ENCODE peak calls at places on chromosomes 5 and 9, in four cellular contexts. One of them, this sample, is unnamed.

GRCh38 chr5:118956727-118957126 is 31.6 kb downstream of the DTWD2 start:
- DNase-seq in K562: no peak
- DNase-seq in HepG2: no peak
- DNase-seq in GM12878: no peak
- DNase-seq in this sample: no peak

GRCh38 chr5:133907075-133907474 is 61.4 kb downstream of the C5orf15 start:
- DNase-seq in K562: no peak
- DNase-seq in HepG2: no peak
- DNase-seq in GM12878: no peak
- DNase-seq in this sample: no peak

GRCh38 chr5:55923177-55923872 is 71.4 kb downstream of the IL6ST start:
- DNase-seq in HepG2: no peak
- DNase-seq in GM12878: no peak
- DNase-seq in K562: no peak
- DNase-seq in this sample: peak

GRCh38 chr5:119022773-119023172 is 34.4 kb upstream of the DTWD2 start:
- DNase-seq in GM12878: no peak
- DNase-seq in HepG2: no peak
- DNase-seq in K562: no peak
- DNase-seq in this sample: no peak

GRCh38 chr9:110626109-110626829 is 42.3 kb upstream of the MUSK start:
- DNase-seq in GM12878: peak
- DNase-seq in K562: no peak
- DNase-seq in HepG2: no peak
- DNase-seq in this sample: no peak

GRCh38 chr5:2227433-2227832 is 344.7 kb upstream of the IRX4 start:
- DNase-seq in HepG2: no peak
- DNase-seq in GM12878: no peak
- DNase-seq in K562: no peak
- DNase-seq in this sample: no peak

GRCh38 chr9:126676685-126677143 is 63.0 kb downstream of the LMX1B start:
- DNase-seq in HepG2: no peak
- DNase-seq in K562: no peak
- DNase-seq in GM12878: no peak
- DNase-seq in this sample: peak

GRCh38 chr5:110625376-110625999 is 101.0 kb downstream of the TMEM232 start:
- DNase-seq in HepG2: peak
- DNase-seq in GM12878: no peak
- DNase-seq in K562: no peak
- DNase-seq in this sample: no peak

GRCh38 chr5:131988601-131989000 is 22.9 kb downstream of the ACSL6 start:
- DNase-seq in HepG2: no peak
- DNase-seq in K562: no peak
- DNase-seq in GM12878: no peak
- DNase-seq in this sample: no peak

GRCh38 chr9:27094640-27095039 is 14.4 kb upstream of the TEK start:
- DNase-seq in K562: no peak
- DNase-seq in HepG2: no peak
- DNase-seq in GM12878: no peak
- DNase-seq in this sample: no peak

GRCh38 chr5:68911840-68912690 is 181.7 kb upstream of the SLC30A5 start:
- DNase-seq in HepG2: peak
- DNase-seq in GM12878: no peak
- DNase-seq in K562: no peak
- DNase-seq in this sample: no peak

GRCh38 chr9:108854641-108855528 is 901 bp downstream of the ACTL7B start:
- DNase-seq in GM12878: no peak
- DNase-seq in HepG2: no peak
- DNase-seq in K562: no peak
- DNase-seq in this sample: no peak

GRCh38 chr9:32069169-32069813 is 315.2 kb upstream of the ACO1 start:
- DNase-seq in GM12878: no peak
- DNase-seq in K562: no peak
- DNase-seq in HepG2: peak
- DNase-seq in this sample: peak

GRCh38 chr5:150350524-150351344 is 6.8 kb upstream of the TCOF1 start:
- DNase-seq in GM12878: peak
- DNase-seq in K562: peak
- DNase-seq in HepG2: peak
- DNase-seq in this sample: peak

GRCh38 chr9:80292231-80292630 is 720.5 kb downstream of the TLE4 start:
- DNase-seq in GM12878: no peak
- DNase-seq in K562: no peak
- DNase-seq in HepG2: no peak
- DNase-seq in this sample: no peak

GRCh38 chr9:108546223-108546622 is 309.6 kb downstream of the ACTL7B start:
- DNase-seq in HepG2: no peak
- DNase-seq in GM12878: no peak
- DNase-seq in K562: no peak
- DNase-seq in this sample: no peak

GRCh38 chr5:16152601-16153568 is 26.7 kb downstream of the MARCHF11 start:
- DNase-seq in GM12878: no peak
- DNase-seq in K562: no peak
- DNase-seq in HepG2: no peak
- DNase-seq in this sample: no peak

GRCh38 chr9:81687521-81688261 is 1.7 kb downstream of the TLE1 start:
- DNase-seq in GM12878: no peak
- DNase-seq in HepG2: peak
- DNase-seq in K562: no peak
- DNase-seq in this sample: peak

GRCh38 chr9:98807070-98807810 is at the start of gene GALNT12:
- DNase-seq in K562: peak
- DNase-seq in HepG2: no peak
- DNase-seq in GM12878: no peak
- DNase-seq in this sample: peak

GRCh38 chr9:137252555-137253506 is 1.7 kb downstream of the STPG3 start:
- DNase-seq in GM12878: no peak
- DNase-seq in K562: peak
- DNase-seq in HepG2: no peak
- DNase-seq in this sample: peak

GRCh38 chr5:73039082-73039481 is 81.3 kb upstream of the TMEM171 start:
- DNase-seq in GM12878: no peak
- DNase-seq in HepG2: no peak
- DNase-seq in K562: peak
- DNase-seq in this sample: peak

GRCh38 chr5:88897748-88898147 is 14.8 kb upstream of the MEF2C start:
- DNase-seq in K562: no peak
- DNase-seq in HepG2: no peak
- DNase-seq in GM12878: no peak
- DNase-seq in this sample: peak

GRCh38 chr5:180006116-180006515 is 65.4 kb downstream of the RNF130 start:
- DNase-seq in K562: no peak
- DNase-seq in GM12878: no peak
- DNase-seq in HepG2: no peak
- DNase-seq in this sample: no peak

GRCh38 chr9:113844466-113844865 is 31.6 kb upstream of the ZNF618 start:
- DNase-seq in K562: no peak
- DNase-seq in HepG2: no peak
- DNase-seq in GM12878: no peak
- DNase-seq in this sample: no peak

GRCh38 chr5:74934949-74935751 is 69.0 kb upstream of the FAM169A start:
- DNase-seq in HepG2: peak
- DNase-seq in GM12878: no peak
- DNase-seq in K562: no peak
- DNase-seq in this sample: no peak

GRCh38 chr5:14327624-14328023 is 184.5 kb downstream of the TRIO start:
- DNase-seq in GM12878: no peak
- DNase-seq in K562: no peak
- DNase-seq in HepG2: no peak
- DNase-seq in this sample: no peak

GRCh38 chr5:155017610-155018009 is 4.1 kb downstream of the KIF4B start:
- DNase-seq in GM12878: no peak
- DNase-seq in HepG2: no peak
- DNase-seq in K562: no peak
- DNase-seq in this sample: no peak

GRCh38 chr5:93048858-93049257 is 532.2 kb downstream of the NR2F1-AS1 start:
- DNase-seq in GM12878: no peak
- DNase-seq in K562: no peak
- DNase-seq in HepG2: no peak
- DNase-seq in this sample: no peak

GRCh38 chr5:32673272-32673671 is 37.8 kb upstream of the NPR3 start:
- DNase-seq in HepG2: no peak
- DNase-seq in GM12878: no peak
- DNase-seq in K562: no peak
- DNase-seq in this sample: no peak

GRCh38 chr5:178483620-178484019 is 106.6 kb downstream of the COL23A1 start:
- DNase-seq in HepG2: no peak
- DNase-seq in GM12878: no peak
- DNase-seq in K562: no peak
- DNase-seq in this sample: no peak

GRCh38 chr9:136100700-136101614 is 5.9 kb upstream of the NACC2 start:
- DNase-seq in HepG2: no peak
- DNase-seq in K562: peak
- DNase-seq in GM12878: no peak
- DNase-seq in this sample: peak

GRCh38 chr5:161333194-161333880 is 213.2 kb downstream of the GABRB2 start:
- DNase-seq in HepG2: no peak
- DNase-seq in K562: no peak
- DNase-seq in GM12878: no peak
- DNase-seq in this sample: no peak

GRCh38 chr9:83047839-83048775 is 14.8 kb downstream of the RASEF start:
- DNase-seq in HepG2: no peak
- DNase-seq in GM12878: no peak
- DNase-seq in K562: no peak
- DNase-seq in this sample: no peak

GRCh38 chr9:20693068-20693467 is 9.0 kb downstream of the FOCAD start:
- DNase-seq in K562: no peak
- DNase-seq in HepG2: no peak
- DNase-seq in GM12878: no peak
- DNase-seq in this sample: no peak

GRCh38 chr5:166991586-166991985 is 1299.9 kb upstream of the WWC1 start:
- DNase-seq in GM12878: no peak
- DNase-seq in HepG2: no peak
- DNase-seq in K562: no peak
- DNase-seq in this sample: no peak

GRCh38 chr5:76376141-76376900 is 26.8 kb upstream of the IQGAP2 start:
- DNase-seq in K562: no peak
- DNase-seq in HepG2: no peak
- DNase-seq in GM12878: no peak
- DNase-seq in this sample: no peak

GRCh38 chr9:134722120-134722701 is 80.6 kb downstream of the COL5A1 start:
- DNase-seq in K562: no peak
- DNase-seq in HepG2: no peak
- DNase-seq in GM12878: no peak
- DNase-seq in this sample: no peak

DNA sequence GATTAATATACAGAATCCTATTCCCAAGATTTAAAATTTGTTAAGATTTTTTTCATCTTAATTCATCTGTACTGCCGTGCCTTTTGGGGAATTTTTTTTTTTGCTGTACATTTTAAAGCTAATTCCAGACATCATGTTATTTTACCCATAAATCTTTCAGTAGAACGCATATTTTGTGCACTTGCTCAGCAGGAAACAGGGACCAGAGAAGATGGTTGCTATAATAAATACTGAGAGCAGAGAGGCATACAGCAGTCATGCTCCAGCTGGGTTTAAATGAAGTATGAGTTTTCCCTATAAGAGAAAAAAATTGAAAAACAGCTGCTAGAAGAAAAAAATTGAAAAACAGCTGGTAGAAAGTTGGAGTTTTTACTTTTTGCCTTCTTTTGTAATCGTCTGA is 196.9 kb upstream of the PUM3 start:
- DNase-seq in GM12878: no peak
- DNase-seq in K562: no peak
- DNase-seq in HepG2: no peak
- DNase-seq in this sample: no peak
- TF ChIP-seq ESRRA in GM12878: no peak
- TF ChIP-seq ESRRA in K562: no peak
- TF ChIP-seq ESRRA in HepG2: no peak
- TF ChIP-seq ESRRA in this sample: no peak

GRCh38 chr5:145801195-145801594 is 33.9 kb downstream of the PRELID2 start:
- DNase-seq in K562: no peak
- DNase-seq in HepG2: no peak
- DNase-seq in GM12878: no peak
- DNase-seq in this sample: no peak

GRCh38 chr5:145803072-145803471 is 32.1 kb downstream of the PRELID2 start:
- DNase-seq in HepG2: no peak
- DNase-seq in K562: no peak
- DNase-seq in GM12878: no peak
- DNase-seq in this sample: no peak

GRCh38 chr5:145804701-145805100 is 30.4 kb downstream of the PRELID2 start:
- DNase-seq in GM12878: no peak
- DNase-seq in K562: no peak
- DNase-seq in HepG2: no peak
- DNase-seq in this sample: no peak

GRCh38 chr5:145805819-145806218 is 29.3 kb downstream of the PRELID2 start:
- DNase-seq in HepG2: no peak
- DNase-seq in K562: no peak
- DNase-seq in GM12878: no peak
- DNase-seq in this sample: no peak

GRCh38 chr5:145803617-145804016 is 31.5 kb downstream of the PRELID2 start:
- DNase-seq in K562: no peak
- DNase-seq in HepG2: no peak
- DNase-seq in GM12878: no peak
- DNase-seq in this sample: no peak
- TF ChIP-seq ATF3 in K562: no peak
- TF ChIP-seq ATF3 in HepG2: no peak
- TF ChIP-seq ATF3 in GM12878: no peak
- TF ChIP-seq ATF3 in this sample: no peak

GRCh38 chr5:157180374-157181264 is at the start of gene ITK:
- DNase-seq in HepG2: no peak
- DNase-seq in GM12878: no peak
- DNase-seq in K562: no peak
- DNase-seq in this sample: no peak
- TF ChIP-seq CTCF in HepG2: no peak
- TF ChIP-seq CTCF in GM12878: no peak
- TF ChIP-seq CTCF in K562: no peak
- TF ChIP-seq CTCF in this sample: no peak

GRCh38 chr9:37412431-37413151 is 9.9 kb upstream of the GRHPR start:
- DNase-seq in GM12878: no peak
- DNase-seq in K562: no peak
- DNase-seq in HepG2: no peak
- DNase-seq in this sample: no peak
- TF ChIP-seq ESRRA in GM12878: no peak
- TF ChIP-seq ESRRA in K562: no peak
- TF ChIP-seq ESRRA in HepG2: no peak
- TF ChIP-seq ESRRA in this sample: no peak

DNA sequence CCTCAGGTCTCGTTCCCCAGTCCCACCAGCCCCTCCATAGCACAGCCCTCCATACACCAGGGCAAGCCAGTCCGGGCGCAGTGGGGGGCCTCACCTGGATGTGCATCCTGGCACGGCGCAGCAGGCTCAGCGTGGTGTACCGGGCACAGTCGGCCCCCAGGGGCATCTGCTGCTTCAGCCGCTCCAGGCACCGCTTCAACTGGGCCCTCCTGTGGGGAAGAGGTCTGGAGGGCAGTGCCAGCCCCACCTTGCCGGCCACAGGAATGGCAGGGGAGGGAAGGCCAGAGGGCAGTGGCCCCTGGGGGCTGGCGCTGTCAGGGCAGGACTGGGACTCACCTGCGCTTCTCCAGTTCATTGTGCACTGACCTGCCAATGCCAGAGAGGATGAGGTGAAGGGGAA is 1.4 kb downstream of the MXD3 start:
- DNase-seq in K562: no peak
- DNase-seq in HepG2: no peak
- DNase-seq in GM12878: no peak
- DNase-seq in this sample: no peak
- TF ChIP-seq ATF3 in K562: no peak
- TF ChIP-seq ATF3 in HepG2: no peak
- TF ChIP-seq ATF3 in GM12878: no peak
- TF ChIP-seq ATF3 in this sample: no peak